ENCODE peak calls at places on chromosome 2, in six cellular contexts. One of them, this sample, is unnamed.

GRCh38 chr2:174633621-174633927 is 36.0 kb upstream of the WIPF1 start:
- DNase-seq in activated CD4-positive, alpha-beta T cell treated with anti-CD3 and anti-CD28 coated beads, Interleukin-2, amount 50 U/mL, for 1 hour: no peak
- DNase-seq in HT-29: no peak
- DNase-seq in AG09309: no peak
- DNase-seq in NCI-H1092: no peak
- DNase-seq in LoVo: no peak
- DNase-seq in this sample: no peak

GRCh38 chr2:30608643-30609042 is 161.6 kb downstream of the LCLAT1 start:
- DNase-seq in activated CD4-positive, alpha-beta T cell treated with anti-CD3 and anti-CD28 coated beads, Interleukin-2, amount 50 U/mL, for 1 hour: no peak
- DNase-seq in HT-29: no peak
- DNase-seq in AG09309: no peak
- DNase-seq in NCI-H1092: no peak
- DNase-seq in LoVo: no peak
- DNase-seq in this sample: no peak

GRCh38 chr2:127577973-127578372 is 42.5 kb downstream of the MYO7B start:
- DNase-seq in activated CD4-positive, alpha-beta T cell treated with anti-CD3 and anti-CD28 coated beads, Interleukin-2, amount 50 U/mL, for 1 hour: no peak
- DNase-seq in HT-29: no peak
- DNase-seq in AG09309: no peak
- DNase-seq in NCI-H1092: no peak
- DNase-seq in LoVo: no peak
- DNase-seq in this sample: no peak

GRCh38 chr2:214193943-214194342 is 216.9 kb upstream of the VWC2L start:
- DNase-seq in activated CD4-positive, alpha-beta T cell treated with anti-CD3 and anti-CD28 coated beads, Interleukin-2, amount 50 U/mL, for 1 hour: no peak
- DNase-seq in HT-29: no peak
- DNase-seq in AG09309: peak
- DNase-seq in NCI-H1092: no peak
- DNase-seq in LoVo: no peak
- DNase-seq in this sample: peak

GRCh38 chr2:26081601-26082000 is 47.7 kb downstream of the RAB10 start:
- DNase-seq in activated CD4-positive, alpha-beta T cell treated with anti-CD3 and anti-CD28 coated beads, Interleukin-2, amount 50 U/mL, for 1 hour: no peak
- DNase-seq in HT-29: no peak
- DNase-seq in AG09309: no peak
- DNase-seq in NCI-H1092: no peak
- DNase-seq in LoVo: no peak
- DNase-seq in this sample: no peak

GRCh38 chr2:133418671-133419070 is 149.6 kb downstream of the NCKAP5 start:
- DNase-seq in activated CD4-positive, alpha-beta T cell treated with anti-CD3 and anti-CD28 coated beads, Interleukin-2, amount 50 U/mL, for 1 hour: no peak
- DNase-seq in HT-29: no peak
- DNase-seq in AG09309: no peak
- DNase-seq in NCI-H1092: no peak
- DNase-seq in LoVo: no peak
- DNase-seq in this sample: no peak

GRCh38 chr2:96869281-96869823 is 528 bp downstream of the SEMA4C start:
- DNase-seq in activated CD4-positive, alpha-beta T cell treated with anti-CD3 and anti-CD28 coated beads, Interleukin-2, amount 50 U/mL, for 1 hour: no peak
- DNase-seq in HT-29: peak
- DNase-seq in AG09309: no peak
- DNase-seq in NCI-H1092: no peak
- DNase-seq in LoVo: no peak
- DNase-seq in this sample: peak

GRCh38 chr2:224561234-224562005 is 23.7 kb downstream of the CUL3 start:
- DNase-seq in activated CD4-positive, alpha-beta T cell treated with anti-CD3 and anti-CD28 coated beads, Interleukin-2, amount 50 U/mL, for 1 hour: no peak
- DNase-seq in HT-29: no peak
- DNase-seq in AG09309: no peak
- DNase-seq in NCI-H1092: no peak
- DNase-seq in LoVo: no peak
- DNase-seq in this sample: no peak

GRCh38 chr2:66469219-66469902 is 34.4 kb downstream of the MEIS1 start:
- DNase-seq in activated CD4-positive, alpha-beta T cell treated with anti-CD3 and anti-CD28 coated beads, Interleukin-2, amount 50 U/mL, for 1 hour: no peak
- DNase-seq in HT-29: no peak
- DNase-seq in AG09309: no peak
- DNase-seq in NCI-H1092: no peak
- DNase-seq in LoVo: no peak
- DNase-seq in this sample: no peak

GRCh38 chr2:175402591-175402990 is 221.1 kb upstream of the ATP5MC3 start:
- DNase-seq in activated CD4-positive, alpha-beta T cell treated with anti-CD3 and anti-CD28 coated beads, Interleukin-2, amount 50 U/mL, for 1 hour: no peak
- DNase-seq in HT-29: no peak
- DNase-seq in AG09309: no peak
- DNase-seq in NCI-H1092: no peak
- DNase-seq in LoVo: no peak
- DNase-seq in this sample: no peak

GRCh38 chr2:232113821-232114220 is 152.3 kb downstream of the DIS3L2 start:
- DNase-seq in activated CD4-positive, alpha-beta T cell treated with anti-CD3 and anti-CD28 coated beads, Interleukin-2, amount 50 U/mL, for 1 hour: no peak
- DNase-seq in HT-29: no peak
- DNase-seq in AG09309: no peak
- DNase-seq in NCI-H1092: no peak
- DNase-seq in LoVo: no peak
- DNase-seq in this sample: no peak

GRCh38 chr2:164877927-164878326 is 36.3 kb upstream of the COBLL1 start:
- DNase-seq in activated CD4-positive, alpha-beta T cell treated with anti-CD3 and anti-CD28 coated beads, Interleukin-2, amount 50 U/mL, for 1 hour: no peak
- DNase-seq in HT-29: no peak
- DNase-seq in AG09309: no peak
- DNase-seq in NCI-H1092: no peak
- DNase-seq in LoVo: no peak
- DNase-seq in this sample: no peak